ENCODE peak calls at places on chromosomes 7 and 10, in eight cellular contexts. One of them, this sample, is unnamed.

GRCh38 chr10:86365346-86366032 is 1.1 kb downstream of the GRID1 start:
- DNase-seq in NCI-H2029: no peak
- DNase-seq in AG10803: no peak
- DNase-seq in AG04449: no peak
- DNase-seq in stimulated activated CD8-positive, alpha-beta memory T cell treated with anti-CD3 and anti-CD28 coated beads, Interleukin-7, amount 100 ng/mL, for 1 hour: no peak
- DNase-seq in tibial nerve: no peak
- DNase-seq in aorta: no peak
- DNase-seq in Calu3: no peak
- DNase-seq in this sample: no peak

GRCh38 chr7:2004841-2005351 is 227.8 kb downstream of the MAD1L1 start:
- DNase-seq in NCI-H2029: no peak
- DNase-seq in AG10803: no peak
- DNase-seq in AG04449: no peak
- DNase-seq in stimulated activated CD8-positive, alpha-beta memory T cell treated with anti-CD3 and anti-CD28 coated beads, Interleukin-7, amount 100 ng/mL, for 1 hour: no peak
- DNase-seq in tibial nerve: no peak
- DNase-seq in aorta: peak; percentile 21
- DNase-seq in Calu3: no peak
- DNase-seq in this sample: no peak

GRCh38 chr10:113496124-113496523 is 56.7 kb upstream of the HABP2 start:
- DNase-seq in NCI-H2029: no peak
- DNase-seq in AG10803: peak; percentile 88
- DNase-seq in AG04449: no peak
- DNase-seq in stimulated activated CD8-positive, alpha-beta memory T cell treated with anti-CD3 and anti-CD28 coated beads, Interleukin-7, amount 100 ng/mL, for 1 hour: no peak
- DNase-seq in tibial nerve: no peak
- DNase-seq in aorta: no peak
- DNase-seq in Calu3: no peak
- DNase-seq in this sample: no peak

GRCh38 chr10:22851865-22852239 is 76.0 kb upstream of the ARMC3 start:
- DNase-seq in NCI-H2029: no peak
- DNase-seq in AG10803: no peak
- DNase-seq in AG04449: no peak
- DNase-seq in stimulated activated CD8-positive, alpha-beta memory T cell treated with anti-CD3 and anti-CD28 coated beads, Interleukin-7, amount 100 ng/mL, for 1 hour: no peak
- DNase-seq in tibial nerve: no peak
- DNase-seq in aorta: no peak
- DNase-seq in Calu3: no peak
- DNase-seq in this sample: peak; percentile 12

GRCh38 chr7:101285171-101285570 is 36.4 kb downstream of the IFT22 start:
- DNase-seq in NCI-H2029: no peak
- DNase-seq in AG10803: no peak
- DNase-seq in AG04449: no peak
- DNase-seq in stimulated activated CD8-positive, alpha-beta memory T cell treated with anti-CD3 and anti-CD28 coated beads, Interleukin-7, amount 100 ng/mL, for 1 hour: no peak
- DNase-seq in tibial nerve: no peak
- DNase-seq in aorta: no peak
- DNase-seq in Calu3: no peak
- DNase-seq in this sample: no peak

GRCh38 chr7:101998904-101999236 is 181.4 kb downstream of the CUX1 start:
- DNase-seq in NCI-H2029: no peak
- DNase-seq in AG10803: no peak
- DNase-seq in AG04449: no peak
- DNase-seq in stimulated activated CD8-positive, alpha-beta memory T cell treated with anti-CD3 and anti-CD28 coated beads, Interleukin-7, amount 100 ng/mL, for 1 hour: no peak
- DNase-seq in tibial nerve: no peak
- DNase-seq in aorta: no peak
- DNase-seq in Calu3: no peak
- DNase-seq in this sample: no peak

GRCh38 chr10:102646610-102647432 is 2.5 kb downstream of the TRIM8 start:
- DNase-seq in NCI-H2029: no peak
- DNase-seq in AG10803: peak; percentile 73
- DNase-seq in AG04449: no peak
- DNase-seq in stimulated activated CD8-positive, alpha-beta memory T cell treated with anti-CD3 and anti-CD28 coated beads, Interleukin-7, amount 100 ng/mL, for 1 hour: no peak
- DNase-seq in tibial nerve: peak; percentile 66
- DNase-seq in aorta: peak; percentile 76
- DNase-seq in Calu3: no peak
- DNase-seq in this sample: peak; percentile 63

GRCh38 chr7:48040944-48041664 is 5.8 kb downstream of the C7orf57 start:
- DNase-seq in NCI-H2029: no peak
- DNase-seq in AG10803: no peak
- DNase-seq in AG04449: no peak
- DNase-seq in stimulated activated CD8-positive, alpha-beta memory T cell treated with anti-CD3 and anti-CD28 coated beads, Interleukin-7, amount 100 ng/mL, for 1 hour: no peak
- DNase-seq in tibial nerve: no peak
- DNase-seq in aorta: no peak
- DNase-seq in Calu3: no peak
- DNase-seq in this sample: no peak

GRCh38 chr10:47357911-47358310 is 9.7 kb downstream of the RBP3 start:
- DNase-seq in NCI-H2029: no peak
- DNase-seq in AG10803: no peak
- DNase-seq in AG04449: no peak
- DNase-seq in stimulated activated CD8-positive, alpha-beta memory T cell treated with anti-CD3 and anti-CD28 coated beads, Interleukin-7, amount 100 ng/mL, for 1 hour: no peak
- DNase-seq in tibial nerve: no peak
- DNase-seq in aorta: no peak
- DNase-seq in Calu3: no peak
- DNase-seq in this sample: no peak

GRCh38 chr10:127155221-127155620 is 41.2 kb downstream of the INSYN2A start:
- DNase-seq in NCI-H2029: no peak
- DNase-seq in AG10803: peak; percentile 68
- DNase-seq in AG04449: no peak
- DNase-seq in stimulated activated CD8-positive, alpha-beta memory T cell treated with anti-CD3 and anti-CD28 coated beads, Interleukin-7, amount 100 ng/mL, for 1 hour: no peak
- DNase-seq in tibial nerve: no peak
- DNase-seq in aorta: no peak
- DNase-seq in Calu3: no peak
- DNase-seq in this sample: no peak

GRCh38 chr10:65143723-65144122 is 1622.5 kb downstream of the REEP3 start:
- DNase-seq in NCI-H2029: no peak
- DNase-seq in AG10803: no peak
- DNase-seq in AG04449: no peak
- DNase-seq in stimulated activated CD8-positive, alpha-beta memory T cell treated with anti-CD3 and anti-CD28 coated beads, Interleukin-7, amount 100 ng/mL, for 1 hour: no peak
- DNase-seq in tibial nerve: no peak
- DNase-seq in aorta: no peak
- DNase-seq in Calu3: no peak
- DNase-seq in this sample: no peak

GRCh38 chr7:12158334-12159060 is 52.6 kb upstream of the TMEM106B start:
- DNase-seq in NCI-H2029: no peak
- DNase-seq in AG10803: peak; percentile 2
- DNase-seq in AG04449: no peak
- DNase-seq in stimulated activated CD8-positive, alpha-beta memory T cell treated with anti-CD3 and anti-CD28 coated beads, Interleukin-7, amount 100 ng/mL, for 1 hour: no peak
- DNase-seq in tibial nerve: no peak
- DNase-seq in aorta: no peak
- DNase-seq in Calu3: no peak
- DNase-seq in this sample: no peak

GRCh38 chr10:114103286-114103685 is 59.6 kb downstream of the ADRB1 start:
- DNase-seq in NCI-H2029: peak; percentile 1
- DNase-seq in AG10803: peak; percentile 71
- DNase-seq in AG04449: peak; percentile 23
- DNase-seq in stimulated activated CD8-positive, alpha-beta memory T cell treated with anti-CD3 and anti-CD28 coated beads, Interleukin-7, amount 100 ng/mL, for 1 hour: no peak
- DNase-seq in tibial nerve: no peak
- DNase-seq in aorta: no peak
- DNase-seq in Calu3: no peak
- DNase-seq in this sample: peak; percentile 77

GRCh38 chr7:4683884-4684565 is 1.9 kb downstream of the FOXK1 start:
- DNase-seq in NCI-H2029: peak; percentile 13
- DNase-seq in AG10803: peak; percentile 67
- DNase-seq in AG04449: no peak
- DNase-seq in stimulated activated CD8-positive, alpha-beta memory T cell treated with anti-CD3 and anti-CD28 coated beads, Interleukin-7, amount 100 ng/mL, for 1 hour: no peak
- DNase-seq in tibial nerve: peak; percentile 41
- DNase-seq in aorta: peak; percentile 72
- DNase-seq in Calu3: peak; percentile 60
- DNase-seq in this sample: peak; percentile 82

GRCh38 chr10:110600487-110601101 is 33.1 kb downstream of the SMC3 start:
- DNase-seq in NCI-H2029: no peak
- DNase-seq in AG10803: peak; percentile 66
- DNase-seq in AG04449: no peak
- DNase-seq in stimulated activated CD8-positive, alpha-beta memory T cell treated with anti-CD3 and anti-CD28 coated beads, Interleukin-7, amount 100 ng/mL, for 1 hour: no peak
- DNase-seq in tibial nerve: no peak
- DNase-seq in aorta: no peak
- DNase-seq in Calu3: peak; percentile 46
- DNase-seq in this sample: peak; percentile 23

GRCh38 chr10:52420656-52421055 is 106.6 kb downstream of the DKK1 start:
- DNase-seq in NCI-H2029: no peak
- DNase-seq in AG10803: no peak
- DNase-seq in AG04449: no peak
- DNase-seq in stimulated activated CD8-positive, alpha-beta memory T cell treated with anti-CD3 and anti-CD28 coated beads, Interleukin-7, amount 100 ng/mL, for 1 hour: no peak
- DNase-seq in tibial nerve: no peak
- DNase-seq in aorta: no peak
- DNase-seq in Calu3: no peak
- DNase-seq in this sample: no peak

GRCh38 chr10:130300608-130301025 is 164.4 kb downstream of the GLRX3 start:
- DNase-seq in NCI-H2029: peak; percentile 60
- DNase-seq in AG10803: peak; percentile 48
- DNase-seq in AG04449: no peak
- DNase-seq in stimulated activated CD8-positive, alpha-beta memory T cell treated with anti-CD3 and anti-CD28 coated beads, Interleukin-7, amount 100 ng/mL, for 1 hour: no peak
- DNase-seq in tibial nerve: no peak
- DNase-seq in aorta: peak; percentile 78
- DNase-seq in Calu3: no peak
- DNase-seq in this sample: no peak

GRCh38 chr10:49601857-49602256 is 8.3 kb upstream of the SLC18A3 start:
- DNase-seq in NCI-H2029: no peak
- DNase-seq in AG10803: no peak
- DNase-seq in AG04449: no peak
- DNase-seq in stimulated activated CD8-positive, alpha-beta memory T cell treated with anti-CD3 and anti-CD28 coated beads, Interleukin-7, amount 100 ng/mL, for 1 hour: no peak
- DNase-seq in tibial nerve: no peak
- DNase-seq in aorta: no peak
- DNase-seq in Calu3: no peak
- DNase-seq in this sample: peak; percentile 71

GRCh38 chr10:1121311-1121970 is 65.3 kb downstream of the WDR37 start:
- DNase-seq in NCI-H2029: no peak
- DNase-seq in AG10803: no peak
- DNase-seq in AG04449: no peak
- DNase-seq in stimulated activated CD8-positive, alpha-beta memory T cell treated with anti-CD3 and anti-CD28 coated beads, Interleukin-7, amount 100 ng/mL, for 1 hour: no peak
- DNase-seq in tibial nerve: no peak
- DNase-seq in aorta: no peak
- DNase-seq in Calu3: no peak
- DNase-seq in this sample: no peak

GRCh38 chr7:100588438-100588837 is 2.3 kb downstream of the FBXO24 start:
- DNase-seq in NCI-H2029: no peak
- DNase-seq in AG10803: peak; percentile 29
- DNase-seq in AG04449: no peak
- DNase-seq in stimulated activated CD8-positive, alpha-beta memory T cell treated with anti-CD3 and anti-CD28 coated beads, Interleukin-7, amount 100 ng/mL, for 1 hour: no peak
- DNase-seq in tibial nerve: no peak
- DNase-seq in aorta: no peak
- DNase-seq in Calu3: no peak
- DNase-seq in this sample: no peak

GRCh38 chr7:29574659-29575058 is 11.0 kb downstream of the PRR15 start:
- DNase-seq in NCI-H2029: no peak
- DNase-seq in AG10803: no peak
- DNase-seq in AG04449: no peak
- DNase-seq in stimulated activated CD8-positive, alpha-beta memory T cell treated with anti-CD3 and anti-CD28 coated beads, Interleukin-7, amount 100 ng/mL, for 1 hour: no peak
- DNase-seq in tibial nerve: no peak
- DNase-seq in aorta: no peak
- DNase-seq in Calu3: no peak
- DNase-seq in this sample: no peak

GRCh38 chr10:72953687-72954086 is 919 bp downstream of the PLA2G12B start:
- DNase-seq in NCI-H2029: no peak
- DNase-seq in AG10803: no peak
- DNase-seq in AG04449: no peak
- DNase-seq in stimulated activated CD8-positive, alpha-beta memory T cell treated with anti-CD3 and anti-CD28 coated beads, Interleukin-7, amount 100 ng/mL, for 1 hour: no peak
- DNase-seq in tibial nerve: no peak
- DNase-seq in aorta: no peak
- DNase-seq in Calu3: no peak
- DNase-seq in this sample: no peak

GRCh38 chr10:89426230-89426868 is 12.0 kb downstream of the IFIT5 start:
- DNase-seq in NCI-H2029: no peak
- DNase-seq in AG10803: peak; percentile 68
- DNase-seq in AG04449: no peak
- DNase-seq in stimulated activated CD8-positive, alpha-beta memory T cell treated with anti-CD3 and anti-CD28 coated beads, Interleukin-7, amount 100 ng/mL, for 1 hour: no peak
- DNase-seq in tibial nerve: peak; percentile 57
- DNase-seq in aorta: no peak
- DNase-seq in Calu3: peak; percentile 6
- DNase-seq in this sample: peak; percentile 69

GRCh38 chr7:116522247-116522646 is 2.6 kb upstream of the CAV1 start:
- DNase-seq in NCI-H2029: no peak
- DNase-seq in AG10803: peak; percentile 83
- DNase-seq in AG04449: peak; percentile 63
- DNase-seq in stimulated activated CD8-positive, alpha-beta memory T cell treated with anti-CD3 and anti-CD28 coated beads, Interleukin-7, amount 100 ng/mL, for 1 hour: no peak
- DNase-seq in tibial nerve: no peak
- DNase-seq in aorta: no peak
- DNase-seq in Calu3: no peak
- DNase-seq in this sample: peak; percentile 80

GRCh38 chr10:71259282-71259681 is 46.9 kb downstream of the UNC5B start:
- DNase-seq in NCI-H2029: no peak
- DNase-seq in AG10803: no peak
- DNase-seq in AG04449: no peak
- DNase-seq in stimulated activated CD8-positive, alpha-beta memory T cell treated with anti-CD3 and anti-CD28 coated beads, Interleukin-7, amount 100 ng/mL, for 1 hour: no peak
- DNase-seq in tibial nerve: no peak
- DNase-seq in aorta: no peak
- DNase-seq in Calu3: no peak
- DNase-seq in this sample: no peak

GRCh38 chr10:38008006-38008405 is 2.5 kb upstream of the ZNF33A start:
- DNase-seq in NCI-H2029: no peak
- DNase-seq in AG10803: no peak
- DNase-seq in AG04449: no peak
- DNase-seq in stimulated activated CD8-positive, alpha-beta memory T cell treated with anti-CD3 and anti-CD28 coated beads, Interleukin-7, amount 100 ng/mL, for 1 hour: no peak
- DNase-seq in tibial nerve: no peak
- DNase-seq in aorta: no peak
- DNase-seq in Calu3: no peak
- DNase-seq in this sample: no peak

GRCh38 chr10:22148956-22149355 is 68.9 kb downstream of the EBLN1 start:
- DNase-seq in NCI-H2029: peak; percentile 7
- DNase-seq in AG10803: no peak
- DNase-seq in AG04449: no peak
- DNase-seq in stimulated activated CD8-positive, alpha-beta memory T cell treated with anti-CD3 and anti-CD28 coated beads, Interleukin-7, amount 100 ng/mL, for 1 hour: no peak
- DNase-seq in tibial nerve: no peak
- DNase-seq in aorta: no peak
- DNase-seq in Calu3: no peak
- DNase-seq in this sample: no peak

GRCh38 chr7:5549096-5549896 is 125.7 kb upstream of the TNRC18 start:
- DNase-seq in NCI-H2029: no peak
- DNase-seq in AG10803: peak; percentile 55
- DNase-seq in AG04449: no peak
- DNase-seq in stimulated activated CD8-positive, alpha-beta memory T cell treated with anti-CD3 and anti-CD28 coated beads, Interleukin-7, amount 100 ng/mL, for 1 hour: no peak
- DNase-seq in tibial nerve: no peak
- DNase-seq in aorta: no peak
- DNase-seq in Calu3: peak; percentile 94
- DNase-seq in this sample: peak; percentile 98

GRCh38 chr7:151485006-151485732 is 34.5 kb downstream of the RHEB start:
- DNase-seq in NCI-H2029: no peak
- DNase-seq in AG10803: peak; percentile 71
- DNase-seq in AG04449: no peak
- DNase-seq in stimulated activated CD8-positive, alpha-beta memory T cell treated with anti-CD3 and anti-CD28 coated beads, Interleukin-7, amount 100 ng/mL, for 1 hour: no peak
- DNase-seq in tibial nerve: no peak
- DNase-seq in aorta: no peak
- DNase-seq in Calu3: peak; percentile 49
- DNase-seq in this sample: peak; percentile 41

GRCh38 chr7:112007185-112007584 is 199.0 kb downstream of the DOCK4 start:
- DNase-seq in NCI-H2029: no peak
- DNase-seq in AG10803: no peak
- DNase-seq in AG04449: no peak
- DNase-seq in stimulated activated CD8-positive, alpha-beta memory T cell treated with anti-CD3 and anti-CD28 coated beads, Interleukin-7, amount 100 ng/mL, for 1 hour: no peak
- DNase-seq in tibial nerve: no peak
- DNase-seq in aorta: no peak
- DNase-seq in Calu3: no peak
- DNase-seq in this sample: no peak

GRCh38 chr7:3043544-3044395 is at the start of gene CARD11:
- DNase-seq in NCI-H2029: no peak
- DNase-seq in AG10803: no peak
- DNase-seq in AG04449: no peak
- DNase-seq in stimulated activated CD8-positive, alpha-beta memory T cell treated with anti-CD3 and anti-CD28 coated beads, Interleukin-7, amount 100 ng/mL, for 1 hour: no peak
- DNase-seq in tibial nerve: no peak
- DNase-seq in aorta: no peak
- DNase-seq in Calu3: peak; percentile 48
- DNase-seq in this sample: peak; percentile 34

GRCh38 chr10:118721005-118721876 is 33.5 kb downstream of the CACUL1 start:
- DNase-seq in NCI-H2029: no peak
- DNase-seq in AG10803: peak; percentile 56
- DNase-seq in AG04449: no peak
- DNase-seq in stimulated activated CD8-positive, alpha-beta memory T cell treated with anti-CD3 and anti-CD28 coated beads, Interleukin-7, amount 100 ng/mL, for 1 hour: peak; percentile 23
- DNase-seq in tibial nerve: peak; percentile 98
- DNase-seq in aorta: no peak
- DNase-seq in Calu3: peak; percentile 49
- DNase-seq in this sample: peak; percentile 49

GRCh38 chr10:123149568-123150228 is 1.8 kb downstream of the HMX2 start:
- DNase-seq in NCI-H2029: no peak
- DNase-seq in AG10803: peak; percentile 40
- DNase-seq in AG04449: no peak
- DNase-seq in stimulated activated CD8-positive, alpha-beta memory T cell treated with anti-CD3 and anti-CD28 coated beads, Interleukin-7, amount 100 ng/mL, for 1 hour: no peak
- DNase-seq in tibial nerve: no peak
- DNase-seq in aorta: no peak
- DNase-seq in Calu3: no peak
- DNase-seq in this sample: no peak

GRCh38 chr7:117172283-117172682 is 150.6 kb downstream of the WNT2 start:
- DNase-seq in NCI-H2029: no peak
- DNase-seq in AG10803: no peak
- DNase-seq in AG04449: no peak
- DNase-seq in stimulated activated CD8-positive, alpha-beta memory T cell treated with anti-CD3 and anti-CD28 coated beads, Interleukin-7, amount 100 ng/mL, for 1 hour: no peak
- DNase-seq in tibial nerve: no peak
- DNase-seq in aorta: no peak
- DNase-seq in Calu3: no peak
- DNase-seq in this sample: no peak

This sample was measured in RWPE1.